ENCODE peak calls at places on chromosomes 2 and 18, in five cellular contexts. S, F, G, A and Y are unnamed samples.

GRCh38 chr2:196191541-196191940 is 20.2 kb upstream of the STK17B start:
- DNase-seq in F (no peak), A (no peak), G (no peak), S (no peak), Y (no peak)

GRCh38 chr2:75526842-75527241 is 33.9 kb downstream of the EVA1A start:
- DNase-seq in S (no peak), A (no peak), G (no peak), F (no peak), Y (no peak)

GRCh38 chr2:36451512-36451911 is 95.9 kb downstream of the CRIM1 start:
- DNase-seq in S (no peak), G (no peak), F (no peak), A (no peak), Y (no peak)

GRCh38 chr18:78566720-78567119 is 412.9 kb upstream of the SALL3 start:
- DNase-seq in A (no peak), G (no peak), F (no peak), S (no peak), Y (no peak)

GRCh38 chr2:101442667-101443061 is 32.2 kb downstream of the RFX8 start:
- DNase-seq in S (no peak), A (no peak), F (no peak), G (no peak), Y (no peak)

GRCh38 chr2:31992934-31993333 is 17.9 kb downstream of the MEMO1 start:
- DNase-seq in A (no peak), G (no peak), S (no peak), F (no peak), Y (no peak)

GRCh38 chr18:79575891-79576685 is 103.5 kb upstream of the CTDP1 start:
- DNase-seq in S (peak; percentile 62), A (no peak), F (no peak), G (no peak), Y (peak; percentile 32)

GRCh38 chr2:10982931-10983701 is 71.4 kb downstream of the KCNF1 start:
- DNase-seq in G (no peak), S (no peak), A (no peak), F (no peak), Y (no peak)

GRCh38 chr2:222864296-222864695 is 3.5 kb downstream of the ACSL3 start:
- DNase-seq in A (no peak), F (no peak), G (no peak), S (peak; percentile 27), Y (peak; percentile 60)

GRCh38 chr2:30702694-30703093 is 104.6 kb downstream of the CAPN13 start:
- DNase-seq in G (no peak), S (no peak), A (no peak), F (no peak), Y (peak; percentile 3)

GRCh38 chr2:98899041-98899702 is 36.9 kb downstream of the CRACDL start:
- DNase-seq in G (no peak), F (no peak), S (no peak), A (no peak), Y (no peak)

GRCh38 chr2:85409719-85410583 is at the start of gene CAPG:
- DNase-seq in G (peak; percentile 86), F (no peak), A (no peak), S (no peak), Y (no peak)

GRCh38 chr2:38074047-38074774 is 1.7 kb downstream of the CYP1B1 start:
- DNase-seq in S (peak; percentile 39), A (no peak), G (no peak), F (no peak), Y (no peak)

GRCh38 chr2:233351423-233351822 is 2.9 kb upstream of the DGKD start:
- DNase-seq in A (no peak), F (no peak), G (no peak), S (no peak), Y (no peak)

GRCh38 chr2:223032187-223033142 is 19.5 kb upstream of the KCNE4 start:
- DNase-seq in S (no peak), F (no peak), G (no peak), A (no peak), Y (no peak)

GRCh38 chr18:56124186-56124585 is 514.2 kb downstream of the TXNL1 start:
- DNase-seq in G (no peak), F (no peak), A (no peak), S (no peak), Y (no peak)

GRCh38 chr18:78780719-78781600 is 198.7 kb upstream of the SALL3 start:
- DNase-seq in S (no peak), F (no peak), A (no peak), G (no peak), Y (no peak)

GRCh38 chr2:213376644-213377043 is 92.4 kb downstream of the SPAG16 start:
- DNase-seq in F (no peak), G (no peak), S (no peak), A (no peak), Y (no peak)

GRCh38 chr2:47519604-47520301 is 116.8 kb downstream of the MSH2 start:
- DNase-seq in A (no peak), S (no peak), G (no peak), F (no peak), Y (no peak)

GRCh38 chr18:71902482-71902881 is 641.7 kb downstream of the CBLN2 start:
- DNase-seq in A (no peak), S (no peak), G (no peak), F (no peak), Y (no peak)

GRCh38 chr18:23156134-23156533 is 20.8 kb downstream of the CABLES1 start:
- DNase-seq in F (no peak), S (no peak), A (no peak), G (no peak), Y (no peak)

GRCh38 chr2:209162129-209162528 is 261.7 kb upstream of the MAP2 start:
- DNase-seq in S (no peak), A (no peak), F (no peak), G (no peak), Y (no peak)

GRCh38 chr2:112805542-112805941 is 21.2 kb upstream of the IL1A start:
- DNase-seq in G (no peak), A (no peak), S (no peak), F (no peak), Y (no peak)